ENCODE peak calls at places on chromosomes 6 and 20, in ten cellular contexts. T is progenitor cell of endocrine pancreas, H is PC-3, L is GM13976, O is WTC11, E is AG04450, V is fibroblast of the aortic adventitia, M is heart left ventricle, Y is astrocyte of the spinal cord, X is adrenal gland. B is an unnamed sample.

GRCh38 chr20:60691966-60692615 is 560.0 kb upstream of the CDH4 start:
- DNase-seq in E (no peak), T (no peak), O (no peak), Y (no peak), M (no peak), L (no peak), X (no peak), H (no peak), V (no peak), B (no peak)

GRCh38 chr20:2890743-2891142 is 17.5 kb downstream of the PTPRA start:
- DNase-seq in T (no peak), Y (peak; percentile 25), O (no peak), M (no peak), E (no peak), X (no peak), H (peak; percentile 25), L (no peak), V (peak; percentile 12), B (no peak)

GRCh38 chr20:11716239-11716944 is 201.3 kb upstream of the BTBD3 start:
- DNase-seq in X (no peak), Y (peak; percentile 96), H (peak; percentile 61), O (peak; percentile 29), E (peak; percentile 71), L (no peak), T (no peak), V (peak; percentile 27), M (no peak), B (no peak)

GRCh38 chr20:24157213-24157612 is 168.6 kb upstream of the GGTLC1 start:
- DNase-seq in L (no peak), M (no peak), V (no peak), X (no peak), T (no peak), Y (no peak), H (no peak), O (no peak), E (no peak), B (no peak)

GRCh38 chr6:45423901-45424627 is 46.3 kb upstream of the SUPT3H start:
- DNase-seq in M (peak; percentile 35), E (no peak), H (no peak), Y (no peak), X (no peak), O (peak; percentile 48), T (peak; percentile 11), V (peak; percentile 47), L (no peak), B (peak; percentile 84)

GRCh38 chr6:97049254-97050004 is 124.9 kb downstream of the KLHL32 start:
- DNase-seq in O (no peak), M (no peak), Y (no peak), T (no peak), H (no peak), V (peak; percentile 2), E (no peak), L (peak; percentile 66), X (no peak), B (no peak)

GRCh38 chr20:51931321-51931720 is 129.0 kb upstream of the SALL4 start:
- DNase-seq in H (no peak), V (no peak), L (no peak), X (no peak), E (no peak), T (no peak), Y (no peak), O (no peak), M (no peak), B (no peak)

GRCh38 chr20:38748863-38749153 is 548 bp downstream of the ACTR5 start:
- DNase-seq in M (no peak), V (no peak), T (no peak), E (no peak), X (no peak), L (no peak), Y (no peak), H (peak; percentile 61), O (no peak), B (no peak)

GRCh38 chr6:167956983-167957492 is 40.4 kb upstream of the KIF25 start:
- DNase-seq in X (no peak), O (no peak), H (peak; percentile 62), V (no peak), M (no peak), L (no peak), E (no peak), T (no peak), Y (no peak), B (no peak)

GRCh38 chr6:83429857-83430605 is 820 bp downstream of the ME1 start:
- DNase-seq in H (peak; percentile 59), V (peak; percentile 42), X (peak; percentile 49), M (no peak), L (no peak), T (no peak), O (peak; percentile 13), E (no peak), Y (peak; percentile 40), B (no peak)

GRCh38 chr6:134750669-134751068 is 199.2 kb downstream of the ALDH8A1 start:
- DNase-seq in L (no peak), M (no peak), Y (peak; percentile 25), O (no peak), V (peak; percentile 15), E (no peak), X (no peak), T (no peak), H (no peak), B (no peak)

GRCh38 chr20:16922834-16923233 is 174.7 kb downstream of the OTOR start:
- DNase-seq in V (peak; percentile 15), E (peak; percentile 84), O (no peak), T (no peak), X (no peak), M (no peak), H (peak; percentile 79), L (no peak), Y (peak; percentile 78), B (no peak)

GRCh38 chr6:12606616-12607015 is 110.0 kb upstream of the PHACTR1 start:
- DNase-seq in Y (no peak), T (no peak), E (no peak), H (no peak), L (no peak), M (no peak), V (no peak), O (no peak), X (no peak), B (no peak)

GRCh38 chr6:29376003-29376402 is 912 bp upstream of the OR12D3 start:
- DNase-seq in L (peak; percentile 33), O (no peak), M (no peak), H (peak; percentile 54), T (no peak), X (no peak), Y (no peak), V (no peak), E (no peak), B (no peak)

GRCh38 chr20:9071976-9072726 is 3.3 kb downstream of the PLCB4 start:
- DNase-seq in X (no peak), V (no peak), H (peak; percentile 66), Y (no peak), T (no peak), E (no peak), O (no peak), L (no peak), M (no peak), B (no peak)

GRCh38 chr20:63546256-63546655 is 1.3 kb downstream of the SRMS start:
- DNase-seq in E (no peak), O (no peak), T (no peak), V (no peak), M (no peak), H (no peak), Y (no peak), L (no peak), X (no peak), B (no peak)
- TF ChIP-seq CTCF in E (no peak), O (no peak), T (no peak), V (no peak), M (no peak), H (no peak), Y (no peak), L (no peak), X (no peak), B (no peak)

DNA sequence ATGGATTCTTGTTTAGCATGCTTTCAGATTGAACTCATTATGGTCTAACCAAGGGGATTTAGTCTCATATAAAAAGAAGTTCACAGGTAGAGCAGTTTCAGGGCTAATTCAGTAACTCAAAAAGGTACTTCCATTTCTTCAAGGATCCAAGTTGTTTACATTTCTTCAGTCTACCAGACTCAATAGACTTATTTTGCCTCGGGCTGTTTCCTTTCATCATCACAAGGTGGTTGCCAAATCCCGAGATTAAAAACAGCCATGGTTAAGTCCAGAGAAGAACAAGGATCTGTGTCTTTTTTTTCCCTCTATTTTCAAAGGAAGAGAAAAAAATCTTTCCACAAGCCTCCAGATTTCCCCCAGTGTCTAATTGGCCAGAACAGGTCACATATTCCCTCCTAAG is 69.8 kb upstream of the SNX9 start:
- DNase-seq in H (peak; percentile 27), T (no peak), E (no peak), X (no peak), L (no peak), M (no peak), O (no peak), Y (no peak), V (peak; percentile 63), B (no peak)
- TF ChIP-seq CTCF in H (no peak), T (no peak), E (no peak), X (no peak), L (no peak), M (no peak), O (no peak), Y (no peak), V (no peak), B (no peak)

GRCh38 chr20:62464080-62464770 is 11.6 kb downstream of the GATA5 start:
- DNase-seq in T (no peak), V (no peak), X (no peak), E (no peak), O (no peak), H (no peak), M (no peak), L (no peak), Y (no peak), B (no peak)
- TF ChIP-seq CTCF in T (no peak), V (no peak), X (no peak), E (no peak), O (no peak), H (no peak), M (no peak), L (no peak), Y (no peak), B (no peak)

GRCh38 chr6:6695711-6696048 is 107.2 kb downstream of the LY86 start:
- DNase-seq in O (no peak), H (no peak), X (no peak), V (peak; percentile 61), L (no peak), T (no peak), Y (no peak), M (no peak), E (no peak), B (no peak)

GRCh38 chr6:6694825-6695710 is 106.5 kb downstream of the LY86 start:
- DNase-seq in E (no peak), X (no peak), V (peak; percentile 51), Y (no peak), L (no peak), M (peak; percentile 70), O (peak; percentile 63), T (no peak), H (no peak), B (no peak)

GRCh38 chr6:6697620-6698019 is 109.1 kb downstream of the LY86 start:
- DNase-seq in V (no peak), X (no peak), T (no peak), Y (no peak), L (no peak), E (no peak), H (no peak), M (no peak), O (no peak), B (no peak)

GRCh38 chr6:6694368-6694780 is 105.9 kb downstream of the LY86 start:
- DNase-seq in X (no peak), M (no peak), Y (no peak), O (peak; percentile 50), T (no peak), V (no peak), H (no peak), L (no peak), E (no peak), B (no peak)

GRCh38 chr6:6696867-6697531 is 108.5 kb downstream of the LY86 start:
- DNase-seq in H (peak; percentile 90), V (peak; percentile 75), Y (peak; percentile 72), M (no peak), L (peak; percentile 71), E (no peak), X (peak; percentile 72), T (peak; percentile 53), O (peak; percentile 79), B (no peak)
- TF ChIP-seq CTCF in H (peak; percentile 97), V (peak; percentile 84), Y (peak; percentile 88), M (peak; percentile 80), L (peak; percentile 69), E (peak; percentile 67), X (peak; percentile 73), T (peak; percentile 90), O (peak; percentile 80), B (peak; percentile 80)

B was measured in chondrocyte.